ENCODE peak calls at places on chromosomes 11 and 22, in four cellular contexts. One of them, this sample, is unnamed.

GRCh38 chr11:98711011-98711410 is 309.7 kb upstream of the CNTN5 start:
- DNase-seq in AG20443: no peak
- DNase-seq in adipocyte: no peak
- DNase-seq in heart right ventricle: no peak
- DNase-seq in this sample: no peak

GRCh38 chr11:102422817-102423725 is 29.5 kb downstream of the TMEM123 start:
- DNase-seq in AG20443: no peak
- DNase-seq in adipocyte: no peak
- DNase-seq in heart right ventricle: no peak
- DNase-seq in this sample: no peak

GRCh38 chr11:35165416-35166368 is 26.7 kb downstream of the CD44 start:
- DNase-seq in AG20443: peak
- DNase-seq in adipocyte: peak
- DNase-seq in heart right ventricle: peak
- DNase-seq in this sample: peak

GRCh38 chr22:38167988-38168407 is 13.6 kb downstream of the PLA2G6 start:
- DNase-seq in AG20443: no peak
- DNase-seq in adipocyte: no peak
- DNase-seq in heart right ventricle: peak
- DNase-seq in this sample: no peak

GRCh38 chr11:121625784-121626506 is 173.2 kb upstream of the SORL1-AS1 start:
- DNase-seq in AG20443: no peak
- DNase-seq in adipocyte: peak
- DNase-seq in heart right ventricle: peak
- DNase-seq in this sample: no peak

GRCh38 chr11:1619449-1619848 is 2.5 kb downstream of the KRTAP5-4 start:
- DNase-seq in AG20443: no peak
- DNase-seq in adipocyte: no peak
- DNase-seq in heart right ventricle: no peak
- DNase-seq in this sample: no peak

GRCh38 chr22:32880906-32881596 is 79.5 kb downstream of the TIMP3 start:
- DNase-seq in AG20443: no peak
- DNase-seq in adipocyte: peak
- DNase-seq in heart right ventricle: peak
- DNase-seq in this sample: no peak

GRCh38 chr11:123197711-123198110 is 2.7 kb upstream of the CLMP start:
- DNase-seq in AG20443: peak
- DNase-seq in adipocyte: peak
- DNase-seq in heart right ventricle: no peak
- DNase-seq in this sample: no peak

This sample was measured in GM13976.